ENCODE peak calls at places on chromosomes 11 and 22, in six cellular contexts. One of them, this sample, is unnamed.

GRCh38 chr11:38784164-38784563 is 2186.1 kb upstream of the RAG2 start:
- DNase-seq in right lobe of liver: no peak
- DNase-seq in Karpas-422: no peak
- DNase-seq in effector memory CD4-positive, alpha-beta T cell: no peak
- DNase-seq in SK-N-SH: no peak
- DNase-seq in heart right ventricle: no peak
- DNase-seq in this sample: no peak

GRCh38 chr11:65559951-65560537 is 1.9 kb upstream of the LTBP3 start:
- DNase-seq in right lobe of liver: no peak
- DNase-seq in Karpas-422: no peak
- DNase-seq in effector memory CD4-positive, alpha-beta T cell: no peak
- DNase-seq in SK-N-SH: no peak
- DNase-seq in heart right ventricle: no peak
- DNase-seq in this sample: no peak

GRCh38 chr11:134390706-134391105 is 21.3 kb downstream of the B3GAT1 start:
- DNase-seq in right lobe of liver: no peak
- DNase-seq in Karpas-422: no peak
- DNase-seq in effector memory CD4-positive, alpha-beta T cell: no peak
- DNase-seq in SK-N-SH: no peak
- DNase-seq in heart right ventricle: no peak
- DNase-seq in this sample: no peak

GRCh38 chr11:11998091-11998781 is 10.2 kb downstream of the DKK3 start:
- DNase-seq in right lobe of liver: no peak
- DNase-seq in Karpas-422: no peak
- DNase-seq in effector memory CD4-positive, alpha-beta T cell: no peak
- DNase-seq in SK-N-SH: no peak
- DNase-seq in heart right ventricle: no peak
- DNase-seq in this sample: no peak

GRCh38 chr11:121086866-121087265 is 14.2 kb upstream of the TECTA start:
- DNase-seq in right lobe of liver: no peak
- DNase-seq in Karpas-422: no peak
- DNase-seq in effector memory CD4-positive, alpha-beta T cell: no peak
- DNase-seq in SK-N-SH: no peak
- DNase-seq in heart right ventricle: no peak
- DNase-seq in this sample: no peak

GRCh38 chr11:16924462-16924825 is 89.8 kb downstream of the PLEKHA7 start:
- DNase-seq in right lobe of liver: no peak
- DNase-seq in Karpas-422: no peak
- DNase-seq in effector memory CD4-positive, alpha-beta T cell: no peak
- DNase-seq in SK-N-SH: no peak
- DNase-seq in heart right ventricle: no peak
- DNase-seq in this sample: no peak

GRCh38 chr11:119919656-119920055 is 190.7 kb upstream of the NECTIN1 start:
- DNase-seq in right lobe of liver: no peak
- DNase-seq in Karpas-422: no peak
- DNase-seq in effector memory CD4-positive, alpha-beta T cell: no peak
- DNase-seq in SK-N-SH: no peak
- DNase-seq in heart right ventricle: no peak
- DNase-seq in this sample: no peak

GRCh38 chr11:6022954-6023353 is 7.6 kb downstream of the OR56A1 start:
- DNase-seq in right lobe of liver: no peak
- DNase-seq in Karpas-422: peak; percentile 73
- DNase-seq in effector memory CD4-positive, alpha-beta T cell: no peak
- DNase-seq in SK-N-SH: no peak
- DNase-seq in heart right ventricle: no peak
- DNase-seq in this sample: peak; percentile 29

GRCh38 chr22:49087716-49088660 is 739.7 kb downstream of the BRD1 start:
- DNase-seq in right lobe of liver: no peak
- DNase-seq in Karpas-422: no peak
- DNase-seq in effector memory CD4-positive, alpha-beta T cell: no peak
- DNase-seq in SK-N-SH: no peak
- DNase-seq in heart right ventricle: no peak
- DNase-seq in this sample: no peak

GRCh38 chr22:42610211-42610610 is 4.5 kb downstream of the POLDIP3 start:
- DNase-seq in right lobe of liver: no peak
- DNase-seq in Karpas-422: no peak
- DNase-seq in effector memory CD4-positive, alpha-beta T cell: no peak
- DNase-seq in SK-N-SH: no peak
- DNase-seq in heart right ventricle: no peak
- DNase-seq in this sample: no peak

GRCh38 chr11:19117760-19118097 is 761 bp downstream of the ZDHHC13 start:
- DNase-seq in right lobe of liver: no peak
- DNase-seq in Karpas-422: no peak
- DNase-seq in effector memory CD4-positive, alpha-beta T cell: no peak
- DNase-seq in SK-N-SH: no peak
- DNase-seq in heart right ventricle: no peak
- DNase-seq in this sample: no peak

GRCh38 chr11:125938418-125938817 is 7.4 kb upstream of the VSIG10L2 start:
- DNase-seq in right lobe of liver: no peak
- DNase-seq in Karpas-422: no peak
- DNase-seq in effector memory CD4-positive, alpha-beta T cell: no peak
- DNase-seq in SK-N-SH: no peak
- DNase-seq in heart right ventricle: no peak
- DNase-seq in this sample: no peak

GRCh38 chr11:83600656-83601055 is 314.5 kb upstream of the CCDC90B start:
- DNase-seq in right lobe of liver: no peak
- DNase-seq in Karpas-422: no peak
- DNase-seq in effector memory CD4-positive, alpha-beta T cell: no peak
- DNase-seq in SK-N-SH: no peak
- DNase-seq in heart right ventricle: no peak
- DNase-seq in this sample: no peak

GRCh38 chr11:123238297-123238696 is 43.2 kb upstream of the CLMP start:
- DNase-seq in right lobe of liver: no peak
- DNase-seq in Karpas-422: no peak
- DNase-seq in effector memory CD4-positive, alpha-beta T cell: no peak
- DNase-seq in SK-N-SH: no peak
- DNase-seq in heart right ventricle: peak; percentile 18
- DNase-seq in this sample: no peak

GRCh38 chr22:42856179-42856864 is 751 bp downstream of the ARFGAP3 start:
- DNase-seq in right lobe of liver: peak; percentile 84
- DNase-seq in Karpas-422: peak; percentile 59
- DNase-seq in effector memory CD4-positive, alpha-beta T cell: peak; percentile 42
- DNase-seq in SK-N-SH: no peak
- DNase-seq in heart right ventricle: peak; percentile 71
- DNase-seq in this sample: peak; percentile 37

GRCh38 chr11:122721201-122721963 is 65.9 kb downstream of the UBASH3B start:
- DNase-seq in right lobe of liver: no peak
- DNase-seq in Karpas-422: no peak
- DNase-seq in effector memory CD4-positive, alpha-beta T cell: no peak
- DNase-seq in SK-N-SH: no peak
- DNase-seq in heart right ventricle: no peak
- DNase-seq in this sample: no peak

GRCh38 chr11:100080401-100080800 is 606.7 kb upstream of the ARHGAP42 start:
- DNase-seq in right lobe of liver: no peak
- DNase-seq in Karpas-422: no peak
- DNase-seq in effector memory CD4-positive, alpha-beta T cell: no peak
- DNase-seq in SK-N-SH: no peak
- DNase-seq in heart right ventricle: no peak
- DNase-seq in this sample: no peak

GRCh38 chr22:44702479-44703219 is 645 bp downstream of the PRR5 start:
- DNase-seq in right lobe of liver: no peak
- DNase-seq in Karpas-422: no peak
- DNase-seq in effector memory CD4-positive, alpha-beta T cell: no peak
- DNase-seq in SK-N-SH: peak; percentile 59
- DNase-seq in heart right ventricle: no peak
- DNase-seq in this sample: no peak

GRCh38 chr11:124693142-124693541 is 19.4 kb downstream of the SPA17 start:
- DNase-seq in right lobe of liver: no peak
- DNase-seq in Karpas-422: no peak
- DNase-seq in effector memory CD4-positive, alpha-beta T cell: no peak
- DNase-seq in SK-N-SH: no peak
- DNase-seq in heart right ventricle: no peak
- DNase-seq in this sample: no peak

GRCh38 chr11:94504689-94505293 is 7.5 kb upstream of the C11orf97 start:
- DNase-seq in right lobe of liver: no peak
- DNase-seq in Karpas-422: peak; percentile 95
- DNase-seq in effector memory CD4-positive, alpha-beta T cell: no peak
- DNase-seq in SK-N-SH: peak; percentile 52
- DNase-seq in heart right ventricle: no peak
- DNase-seq in this sample: no peak

GRCh38 chr11:62153087-62153395 is 29.2 kb downstream of the INCENP start:
- DNase-seq in right lobe of liver: no peak
- DNase-seq in Karpas-422: no peak
- DNase-seq in effector memory CD4-positive, alpha-beta T cell: no peak
- DNase-seq in SK-N-SH: no peak
- DNase-seq in heart right ventricle: no peak
- DNase-seq in this sample: no peak
- H3K4me1 ChIP-seq in right lobe of liver: no peaks in the 10 kb centered on the region
- H3K4me1 ChIP-seq in Karpas-422: no peaks in the 10 kb centered on the region
- H3K4me1 ChIP-seq in effector memory CD4-positive, alpha-beta T cell: no peaks in the 10 kb centered on the region
- H3K4me1 ChIP-seq in SK-N-SH: no peaks in the 10 kb centered on the region
- H3K4me1 ChIP-seq in heart right ventricle: no peaks in the 10 kb centered on the region
- H3K4me1 ChIP-seq in this sample: no peaks in the 10 kb centered on the region

DNA sequence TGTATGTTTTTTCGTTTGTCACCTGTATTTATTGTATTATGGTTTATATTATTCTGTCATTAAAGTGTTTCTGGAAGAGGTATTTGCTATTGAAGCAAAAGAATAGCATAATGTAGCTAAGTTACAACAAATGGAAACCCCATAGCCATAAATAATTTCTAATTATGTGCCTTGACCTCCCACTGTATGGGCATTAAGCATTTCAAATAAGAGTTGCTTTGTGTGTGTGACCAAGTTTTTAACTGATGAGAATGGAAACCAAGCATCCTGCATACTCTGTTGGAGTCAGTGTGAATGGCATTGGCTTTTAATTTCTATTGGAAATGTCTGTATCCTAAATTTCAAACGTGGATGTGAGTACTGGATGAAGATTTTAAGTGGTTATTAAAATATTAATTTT is 61.9 kb upstream of the MYO18B start:
- DNase-seq in right lobe of liver: no peak
- DNase-seq in Karpas-422: no peak
- DNase-seq in effector memory CD4-positive, alpha-beta T cell: no peak
- DNase-seq in SK-N-SH: no peak
- DNase-seq in heart right ventricle: no peak
- DNase-seq in this sample: no peak
- H3K4me1 ChIP-seq in right lobe of liver: no peaks in the 10 kb centered on the region
- H3K4me1 ChIP-seq in Karpas-422: no peaks in the 10 kb centered on the region
- H3K4me1 ChIP-seq in effector memory CD4-positive, alpha-beta T cell: no peaks in the 10 kb centered on the region
- H3K4me1 ChIP-seq in SK-N-SH: peaks cover 2% of the 10 kb centered on the region
- H3K4me1 ChIP-seq in heart right ventricle: no peaks in the 10 kb centered on the region
- H3K4me1 ChIP-seq in this sample: no peaks in the 10 kb centered on the region

GRCh38 chr22:46063861-46064235 is 86.5 kb upstream of the PPARA start:
- DNase-seq in right lobe of liver: peak; percentile 12
- DNase-seq in Karpas-422: no peak
- DNase-seq in effector memory CD4-positive, alpha-beta T cell: no peak
- DNase-seq in SK-N-SH: no peak
- DNase-seq in heart right ventricle: no peak
- DNase-seq in this sample: no peak
- H3K4me1 ChIP-seq in right lobe of liver: no peaks in the 10 kb centered on the region
- H3K4me1 ChIP-seq in Karpas-422: peaks cover 33% of the 10 kb centered on the region
- H3K4me1 ChIP-seq in effector memory CD4-positive, alpha-beta T cell: no peaks in the 10 kb centered on the region
- H3K4me1 ChIP-seq in SK-N-SH: peaks cover 54% of the 10 kb centered on the region
- H3K4me1 ChIP-seq in heart right ventricle: peaks cover 70% of the 10 kb centered on the region
- H3K4me1 ChIP-seq in this sample: peaks cover 5% of the 10 kb centered on the region

DNA sequence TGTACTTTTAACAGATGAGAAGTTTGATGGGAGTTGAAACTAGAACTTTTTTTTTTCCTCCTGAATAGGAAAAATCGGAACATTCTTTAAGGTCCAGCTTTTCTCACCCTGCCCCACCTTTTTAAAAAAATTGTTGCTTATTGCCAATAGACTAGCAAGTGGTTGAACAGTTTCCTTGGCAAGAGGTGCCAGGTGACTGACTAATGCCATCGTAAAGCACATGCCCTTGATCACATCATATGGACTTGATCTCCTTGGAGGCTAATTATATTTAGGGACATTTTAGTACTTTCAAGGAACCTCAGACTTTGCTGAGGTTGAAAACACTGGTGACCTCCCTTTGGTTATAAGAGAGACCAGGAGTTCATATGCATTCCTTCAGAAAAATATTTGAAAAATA is 57.6 kb downstream of the MTMR3 start:
- DNase-seq in right lobe of liver: no peak
- DNase-seq in Karpas-422: no peak
- DNase-seq in effector memory CD4-positive, alpha-beta T cell: no peak
- DNase-seq in SK-N-SH: no peak
- DNase-seq in heart right ventricle: no peak
- DNase-seq in this sample: no peak
- H3K4me1 ChIP-seq in right lobe of liver: no peaks in the 10 kb centered on the region
- H3K4me1 ChIP-seq in Karpas-422: peaks cover 8% of the 10 kb centered on the region
- H3K4me1 ChIP-seq in effector memory CD4-positive, alpha-beta T cell: peaks cover 5% of the 10 kb centered on the region
- H3K4me1 ChIP-seq in SK-N-SH: no peaks in the 10 kb centered on the region
- H3K4me1 ChIP-seq in heart right ventricle: peaks cover 29% of the 10 kb centered on the region
- H3K4me1 ChIP-seq in this sample: peaks cover 6% of the 10 kb centered on the region

GRCh38 chr11:2390091-2390870 is 10.3 kb upstream of the TSSC4 start:
- DNase-seq in right lobe of liver: no peak
- DNase-seq in Karpas-422: peak; percentile 51
- DNase-seq in effector memory CD4-positive, alpha-beta T cell: no peak
- DNase-seq in SK-N-SH: no peak
- DNase-seq in heart right ventricle: no peak
- DNase-seq in this sample: no peak

GRCh38 chr11:2390871-2391662 is 9.5 kb upstream of the TSSC4 start:
- DNase-seq in right lobe of liver: no peak
- DNase-seq in Karpas-422: peak; percentile 81
- DNase-seq in effector memory CD4-positive, alpha-beta T cell: no peak
- DNase-seq in SK-N-SH: no peak
- DNase-seq in heart right ventricle: no peak
- DNase-seq in this sample: no peak

GRCh38 chr11:2388431-2389024 is 11.4 kb downstream of the CD81 start:
- DNase-seq in right lobe of liver: no peak
- DNase-seq in Karpas-422: peak; percentile 53
- DNase-seq in effector memory CD4-positive, alpha-beta T cell: no peak
- DNase-seq in SK-N-SH: no peak
- DNase-seq in heart right ventricle: no peak
- DNase-seq in this sample: no peak

GRCh38 chr11:2387266-2387982 is 10.3 kb downstream of the CD81 start:
- DNase-seq in right lobe of liver: no peak
- DNase-seq in Karpas-422: peak; percentile 85
- DNase-seq in effector memory CD4-positive, alpha-beta T cell: no peak
- DNase-seq in SK-N-SH: peak; percentile 83
- DNase-seq in heart right ventricle: no peak
- DNase-seq in this sample: no peak

DNA sequence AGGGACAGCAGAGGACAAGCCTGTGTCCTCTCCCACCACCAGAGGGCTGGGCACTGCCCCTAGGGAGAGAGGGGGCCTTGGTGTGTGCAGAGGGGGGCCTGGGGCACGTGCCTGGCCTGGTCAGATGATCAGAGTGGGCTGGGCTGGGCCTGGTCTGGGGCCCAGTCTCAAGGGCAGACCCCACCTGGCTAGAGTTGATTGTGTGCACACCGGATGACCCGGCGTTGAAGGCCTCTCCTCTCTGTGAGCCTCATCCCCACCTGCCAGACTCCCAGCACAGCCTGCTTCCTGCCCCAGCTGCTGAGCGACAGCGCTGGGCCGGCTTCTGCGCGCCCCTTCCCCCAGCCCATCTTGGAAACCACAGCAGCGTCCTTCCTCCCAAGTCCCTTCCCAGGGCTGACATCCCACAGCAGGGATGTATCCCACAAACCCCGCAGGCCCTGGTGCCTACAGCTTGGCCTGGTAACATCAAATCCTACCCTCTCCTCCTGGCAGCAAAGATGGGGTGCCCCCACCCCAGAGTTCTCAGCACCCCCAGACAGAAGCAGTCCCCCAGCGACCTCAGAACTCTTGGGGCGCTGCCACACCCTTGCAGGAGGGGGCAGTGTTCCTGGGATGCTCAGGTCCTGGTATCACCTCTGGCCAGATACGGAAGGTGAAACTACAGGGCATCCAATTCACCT is 11.1 kb upstream of the TSSC4 start:
- DNase-seq in right lobe of liver: no peak
- DNase-seq in Karpas-422: peak; percentile 77
- DNase-seq in effector memory CD4-positive, alpha-beta T cell: no peak
- DNase-seq in SK-N-SH: no peak
- DNase-seq in heart right ventricle: no peak
- DNase-seq in this sample: no peak
- H3K4me1 ChIP-seq in right lobe of liver: no peaks in the 10 kb centered on the region
- H3K4me1 ChIP-seq in Karpas-422: peaks cover 98% of the 10 kb centered on the region
- H3K4me1 ChIP-seq in effector memory CD4-positive, alpha-beta T cell: peaks cover 36% of the 10 kb centered on the region
- H3K4me1 ChIP-seq in SK-N-SH: peaks cover 32% of the 10 kb centered on the region
- H3K4me1 ChIP-seq in heart right ventricle: peaks cover 71% of the 10 kb centered on the region
- H3K4me1 ChIP-seq in this sample: peaks cover 29% of the 10 kb centered on the region